ENCODE peak calls at places on chromosomes 4 and X, in eight cellular contexts. W is Peyer's patch, L is kidney, O is HCT116, G is prostate gland, A is brain microvascular endothelial cell, F is suprapubic skin, J is sigmoid colon. Y is an unnamed sample.

GRCh38 chrX:57453901-57454300 is 137.9 kb upstream of the ZXDB start:
- DNase-seq in F (no peak), O (no peak), J (no peak), A (no peak), W (no peak), G (no peak), L (no peak), Y (no peak)

GRCh38 chr4:102825261-102826071 is 1.9 kb downstream of the UBE2D3 start:
- DNase-seq in F (no peak), J (peak; percentile 65), G (peak; percentile 39), A (peak; percentile 56), L (no peak), O (peak; percentile 53), W (no peak), Y (peak; percentile 20)

GRCh38 chr4:72983706-72984105 is 85.8 kb downstream of the COX18 start:
- DNase-seq in F (no peak), W (no peak), L (no peak), A (no peak), G (no peak), J (no peak), O (no peak), Y (no peak)

GRCh38 chr4:1666391-1666790 is 17.7 kb downstream of the FAM53A start:
- DNase-seq in J (no peak), G (no peak), A (no peak), W (no peak), O (no peak), F (no peak), L (no peak), Y (no peak)

GRCh38 chr4:123018391-123018755 is 96.0 kb upstream of the NUDT6 start:
- DNase-seq in G (no peak), F (no peak), J (no peak), O (no peak), L (no peak), A (no peak), W (no peak), Y (no peak)

GRCh38 chr4:67875011-67875410 is 8.8 kb downstream of the TMPRSS11D start:
- DNase-seq in A (no peak), F (no peak), G (no peak), W (no peak), O (no peak), L (no peak), J (no peak), Y (no peak)

GRCh38 chr4:25951390-25951952 is 37.5 kb downstream of the SMIM20 start:
- DNase-seq in F (no peak), W (no peak), A (no peak), L (no peak), O (no peak), J (no peak), G (no peak), Y (no peak)

GRCh38 chrX:108735087-108735679 is 1.2 kb downstream of the IRS4 start:
- DNase-seq in J (no peak), A (no peak), O (no peak), W (no peak), G (peak; percentile 7), F (no peak), L (peak; percentile 69), Y (peak; percentile 24)

GRCh38 chr4:20264688-20265087 is 13.0 kb downstream of the SLIT2 start:
- DNase-seq in A (no peak), W (no peak), L (no peak), F (no peak), G (no peak), J (no peak), O (no peak), Y (no peak)

GRCh38 chr4:88211473-88212252 is 53.2 kb upstream of the ABCG2 start:
- DNase-seq in G (peak; percentile 47), L (no peak), W (no peak), A (peak; percentile 65), O (peak; percentile 47), J (no peak), F (no peak), Y (peak; percentile 30)

GRCh38 chr4:72377491-72378194 is 191.4 kb downstream of the ADAMTS3 start:
- DNase-seq in O (no peak), J (no peak), W (no peak), L (no peak), G (no peak), A (peak; percentile 7), F (no peak), Y (no peak)

GRCh38 chr4:137307806-137308205 is 224.5 kb downstream of the PCDH18 start:
- DNase-seq in A (peak; percentile 86), G (no peak), O (no peak), F (no peak), W (no peak), J (no peak), L (no peak), Y (peak; percentile 6)

GRCh38 chrX:136063340-136064079 is 78.3 kb downstream of the SLC9A6 start:
- DNase-seq in F (no peak), O (no peak), J (peak; percentile 72), A (peak; percentile 58), G (no peak), W (no peak), L (no peak), Y (no peak)

GRCh38 chr4:6419452-6420028 is 52.9 kb downstream of the PPP2R2C start:
- DNase-seq in L (peak; percentile 22), W (no peak), J (no peak), O (no peak), F (no peak), A (no peak), G (no peak), Y (no peak)

GRCh38 chr4:80566203-80566872 is 230.8 kb downstream of the CFAP299 start:
- DNase-seq in W (no peak), F (no peak), A (no peak), J (no peak), O (no peak), L (no peak), G (no peak), Y (no peak)

GRCh38 chr4:89295415-89295927 is 12.1 kb downstream of the GPRIN3 start:
- DNase-seq in L (no peak), G (no peak), F (no peak), J (no peak), W (no peak), A (no peak), O (no peak), Y (no peak)

GRCh38 chr4:53716011-53716410 is 124.7 kb upstream of the LNX1 start:
- DNase-seq in G (no peak), W (no peak), J (no peak), F (no peak), L (no peak), A (no peak), O (no peak), Y (no peak)

GRCh38 chrX:106484233-106484632 is 127.5 kb upstream of the RADX start:
- DNase-seq in J (no peak), G (no peak), W (no peak), F (no peak), A (no peak), L (no peak), O (no peak), Y (no peak)

GRCh38 chrX:106481341-106481740 is 130.4 kb upstream of the RADX start:
- DNase-seq in L (no peak), A (peak; percentile 59), G (peak; percentile 22), O (peak; percentile 46), F (no peak), J (no peak), W (peak; percentile 25), Y (peak; percentile 47)

DNA sequence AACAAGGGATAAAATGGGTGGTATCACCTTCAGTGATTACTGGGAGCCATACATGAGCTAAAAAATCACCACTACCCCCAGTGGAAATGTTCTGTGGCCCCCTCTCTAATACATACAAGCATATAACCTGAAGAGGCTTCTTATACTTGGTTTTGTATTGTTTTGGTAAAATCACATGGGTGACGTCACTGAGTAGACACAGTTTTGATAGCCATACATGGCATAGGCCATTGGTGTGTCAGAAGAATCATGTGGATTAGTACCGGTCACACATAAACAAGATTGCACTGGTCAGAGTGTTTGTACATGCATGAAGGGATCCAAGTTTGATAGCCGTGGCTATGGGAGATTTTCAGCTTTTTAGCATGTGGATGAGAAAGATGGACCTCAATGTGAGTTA is 131.9 kb upstream of the RADX start:
- DNase-seq in A (no peak), W (no peak), G (no peak), J (no peak), L (no peak), O (no peak), F (no peak), Y (no peak)
- TF ChIP-seq CTCF in A (no peak), W (no peak), G (no peak), J (no peak), L (no peak), O (no peak), F (no peak), Y (no peak)

DNA sequence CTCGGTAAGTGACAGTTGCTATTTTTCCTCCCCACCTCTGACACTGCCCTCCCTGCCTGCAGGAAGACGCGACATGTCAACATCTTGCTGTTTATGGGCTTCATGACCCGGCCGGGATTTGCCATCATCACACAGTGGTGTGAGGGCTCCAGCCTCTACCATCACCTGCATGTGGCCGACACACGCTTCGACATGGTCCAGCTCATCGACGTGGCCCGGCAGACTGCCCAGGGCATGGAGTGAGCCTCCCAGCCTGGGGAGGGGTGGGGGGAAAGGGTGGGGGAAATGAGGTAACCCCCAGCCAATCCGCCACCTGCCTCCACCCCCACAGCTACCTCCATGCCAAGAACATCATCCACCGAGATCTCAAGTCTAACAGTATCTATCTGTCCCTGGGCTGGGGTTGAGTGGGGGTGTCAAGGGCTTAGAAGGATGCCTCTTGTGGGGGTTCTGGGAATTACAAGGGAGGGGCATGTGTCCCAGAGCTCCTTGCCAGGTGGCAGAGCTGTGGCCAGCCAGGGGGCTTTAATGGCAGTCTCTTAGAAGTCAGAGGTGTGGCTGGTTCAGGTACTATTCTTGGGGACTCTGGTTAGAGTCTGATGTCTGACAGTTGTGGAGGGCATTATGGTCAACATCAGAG is 7.8 kb downstream of the ARAF start:
- DNase-seq in J (no peak), A (no peak), F (no peak), G (no peak), L (no peak), O (no peak), W (no peak), Y (no peak)
- H3K36me3 ChIP-seq in J (no peaks in the 10 kb centered on the region), A (peaks cover 15% of the 10 kb centered on the region), F (peaks cover 70% of the 10 kb centered on the region), G (no peaks in the 10 kb centered on the region), L (peaks cover 33% of the 10 kb centered on the region), O (peaks cover 6% of the 10 kb centered on the region), W (peaks cover 45% of the 10 kb centered on the region), Y (peaks cover 8% of the 10 kb centered on the region)

GRCh38 chrX:124818764-124819163 is 472.4 kb downstream of the SH2D1A start:
- DNase-seq in W (no peak), A (no peak), J (no peak), O (no peak), L (no peak), F (no peak), G (no peak), Y (no peak)
- H3K27ac ChIP-seq in W (no peak overlapping the region), A (no peak overlapping the region), J (no peak overlapping the region), O (no peak overlapping the region), L (no peak overlapping the region), F (no peak overlapping the region), G (no peak overlapping the region), Y (no peak overlapping the region)

DNA sequence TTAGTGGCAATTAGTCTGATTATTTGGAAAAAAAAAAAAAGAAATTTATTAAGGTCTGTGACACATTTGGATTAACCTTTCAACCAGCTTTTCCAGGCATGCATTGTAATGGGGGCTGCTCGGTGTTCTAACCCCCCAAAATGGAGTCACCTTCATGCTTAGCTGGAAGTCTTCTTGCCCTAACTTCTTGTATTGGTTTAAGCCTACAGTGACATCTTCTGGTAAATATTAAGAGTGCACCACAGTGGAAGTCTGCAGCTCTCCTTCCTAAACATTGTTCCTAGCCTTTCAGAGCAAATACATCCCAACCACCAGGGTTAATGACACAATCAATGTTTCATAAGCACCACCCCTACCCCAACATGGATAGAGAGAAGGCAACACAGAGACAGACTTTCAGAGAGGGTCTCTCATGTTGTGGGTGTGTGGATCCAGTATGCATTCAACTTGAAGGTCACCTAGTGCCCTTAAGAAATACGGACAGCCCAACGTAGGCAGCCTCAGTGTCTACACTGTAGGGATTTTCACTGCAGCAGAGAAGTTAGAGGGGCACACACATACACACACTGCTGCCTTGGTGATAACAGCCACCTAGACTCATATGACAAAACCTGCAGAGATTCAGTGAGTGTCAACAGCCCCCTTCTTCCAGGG is 142.9 kb upstream of the MBNL3 start:
- DNase-seq in F (no peak), G (no peak), O (no peak), W (no peak), J (no peak), A (peak; percentile 30), L (no peak), Y (no peak)
- TF ChIP-seq CTCF in F (peak; percentile 25), G (no peak), O (peak; percentile 50), W (no peak), J (peak; percentile 7), A (peak; percentile 57), L (peak; percentile 53), Y (peak; percentile 52)